ENCODE peak calls at places on chromosomes 12 and 14, in six cellular contexts. R, O, M, E, L and D are unnamed samples.

GRCh38 chr12:31785318-31785717 is 56.5 kb upstream of the AMN1 start:
- DNase-seq in R (no peak), O (no peak), M (no peak), E (no peak), L (no peak), D (no peak)

GRCh38 chr14:101169267-101169666 is 265.7 kb upstream of the RTL1 start:
- DNase-seq in R (no peak), O (no peak), M (no peak), E (no peak), L (no peak), D (no peak)

GRCh38 chr12:130017571-130018449 is 114.0 kb upstream of the TMEM132D start:
- DNase-seq in R (no peak), O (no peak), M (no peak), E (no peak), L (no peak), D (no peak)

GRCh38 chr12:49121047-49121696 is 10.0 kb downstream of the TUBA1B start:
- DNase-seq in R (peak), O (peak), M (no peak), E (peak), L (no peak), D (no peak)

GRCh38 chr14:49997991-49998390 is 105.1 kb downstream of the ARF6 start:
- DNase-seq in R (no peak), O (no peak), M (no peak), E (no peak), L (no peak), D (no peak)

GRCh38 chr12:102484017-102484731 is 3.8 kb upstream of the IGF1 start:
- DNase-seq in R (peak), O (peak), M (no peak), E (peak), L (peak), D (peak)

GRCh38 chr12:13744566-13744965 is 236.8 kb downstream of the GRIN2B start:
- DNase-seq in R (no peak), O (no peak), M (no peak), E (no peak), L (no peak), D (no peak)

GRCh38 chr14:73740921-73741326 is 26.7 kb upstream of the PNMA1 start:
- DNase-seq in R (peak), O (peak), M (peak), E (peak), L (no peak), D (no peak)

GRCh38 chr12:83461326-83461985 is 774.8 kb downstream of the TMTC2 start:
- DNase-seq in R (no peak), O (peak), M (no peak), E (no peak), L (no peak), D (no peak)

GRCh38 chr12:95790912-95791849 is 617 bp upstream of the NTN4 start:
- DNase-seq in R (peak), O (peak), M (no peak), E (peak), L (no peak), D (no peak)

GRCh38 chr14:101665478-101666078 is 95.9 kb upstream of the PPP2R5C start:
- DNase-seq in R (peak), O (peak), M (no peak), E (peak), L (peak), D (peak)

GRCh38 chr12:66329941-66330340 is 27.6 kb downstream of the HELB start:
- DNase-seq in R (peak), O (peak), M (no peak), E (no peak), L (no peak), D (no peak)

GRCh38 chr12:52284562-52285171 is 6.7 kb downstream of the KRT81 start:
- DNase-seq in R (no peak), O (no peak), M (no peak), E (no peak), L (no peak), D (no peak)

GRCh38 chr14:92880851-92881250 is 42.1 kb upstream of the CHGA start:
- DNase-seq in R (peak), O (peak), M (no peak), E (peak), L (no peak), D (no peak)

GRCh38 chr12:47078086-47078395 is 1.4 kb upstream of the PCED1B start:
- DNase-seq in R (no peak), O (no peak), M (no peak), E (no peak), L (no peak), D (no peak)

GRCh38 chr12:85310456-85311076 is 30.5 kb downstream of the ALX1 start:
- DNase-seq in R (no peak), O (peak), M (no peak), E (peak), L (no peak), D (no peak)

GRCh38 chr12:100293017-100293416 is 26.0 kb downstream of the SCYL2 start:
- DNase-seq in R (peak), O (peak), M (no peak), E (no peak), L (no peak), D (no peak)

GRCh38 chr14:29757711-29758233 is 169.9 kb downstream of the PRKD1 start:
- DNase-seq in R (no peak), O (no peak), M (no peak), E (no peak), L (no peak), D (no peak)

GRCh38 chr12:114013601-114014345 is 47.6 kb upstream of the RBM19 start:
- DNase-seq in R (peak), O (no peak), M (no peak), E (peak), L (peak), D (no peak)

GRCh38 chr14:71533396-71533795 is 398.8 kb upstream of the RGS6 start:
- DNase-seq in R (peak), O (no peak), M (no peak), E (no peak), L (no peak), D (no peak)

GRCh38 chr14:21863289-21863688 is 189.7 kb upstream of the OR4E1 start:
- DNase-seq in R (no peak), O (no peak), M (no peak), E (no peak), L (no peak), D (no peak)

GRCh38 chr12:117044790-117045174 is 54.4 kb downstream of the TESC start:
- DNase-seq in R (no peak), O (no peak), M (no peak), E (no peak), L (no peak), D (no peak)

GRCh38 chr12:122790393-122791075 is 16.2 kb downstream of the CCDC62 start:
- DNase-seq in R (peak), O (peak), M (no peak), E (peak), L (no peak), D (no peak)

GRCh38 chr14:50545618-50546017 is 13.2 kb upstream of the MAP4K5 start:
- DNase-seq in R (peak), O (peak), M (no peak), E (no peak), L (no peak), D (no peak)

GRCh38 chr12:116164263-116164817 is 113.2 kb downstream of the MED13L start:
- DNase-seq in R (no peak), O (no peak), M (no peak), E (no peak), L (no peak), D (no peak)

GRCh38 chr12:15193927-15194326 is 27.3 kb downstream of the RERG start:
- DNase-seq in R (no peak), O (peak), M (no peak), E (no peak), L (no peak), D (no peak)

GRCh38 chr12:108371801-108372344 is 32.8 kb upstream of the CMKLR1 start:
- DNase-seq in R (no peak), O (no peak), M (no peak), E (peak), L (no peak), D (no peak)

GRCh38 chr14:74593241-74593985 is 18.6 kb downstream of the LTBP2 start:
- DNase-seq in R (no peak), O (no peak), M (peak), E (no peak), L (no peak), D (no peak)

GRCh38 chr14:101009531-101009930 is 106.0 kb upstream of the RTL1 start:
- DNase-seq in R (no peak), O (no peak), M (peak), E (no peak), L (no peak), D (no peak)

GRCh38 chr12:1706284-1707016 is 15.6 kb downstream of the ADIPOR2 start:
- DNase-seq in R (no peak), O (peak), M (no peak), E (no peak), L (no peak), D (no peak)

GRCh38 chr14:71415404-71415690 is 508.1 kb downstream of the PCNX1 start:
- DNase-seq in R (no peak), O (no peak), M (no peak), E (peak), L (no peak), D (no peak)

GRCh38 chr14:49769581-49770211 is 1.7 kb downstream of the KLHDC2 start:
- DNase-seq in R (no peak), O (no peak), M (no peak), E (no peak), L (no peak), D (no peak)

GRCh38 chr14:58426819-58427288 is 477 bp downstream of the TIMM9 start:
- DNase-seq in R (no peak), O (peak), M (peak), E (peak), L (peak), D (peak)

GRCh38 chr14:23119362-23120327 is 590 bp upstream of the CEBPE start:
- DNase-seq in R (no peak), O (no peak), M (no peak), E (no peak), L (no peak), D (peak)

GRCh38 chr14:63726499-63726898 is 1.4 kb downstream of the SGPP1 start:
- DNase-seq in R (no peak), O (no peak), M (no peak), E (no peak), L (no peak), D (no peak)

GRCh38 chr14:73323889-73324535 is 86.7 kb downstream of the PAPLN start:
- DNase-seq in R (no peak), O (no peak), M (no peak), E (no peak), L (no peak), D (no peak)

GRCh38 chr12:66467932-66468331 is 165.6 kb downstream of the HELB start:
- DNase-seq in R (peak), O (no peak), M (no peak), E (no peak), L (no peak), D (no peak)